ENCODE peak calls at places on chromosomes 4 and X, in eight cellular contexts. One of them, this sample, is unnamed.

GRCh38 chr4:38111717-38112116 is 151.5 kb downstream of the PTTG2 start:
- DNase-seq in AG10803: no peak
- DNase-seq in lung: no peak
- DNase-seq in AG04450: no peak
- DNase-seq in GM12865: peak; percentile 10
- DNase-seq in thoracic aorta: no peak
- DNase-seq in A549: no peak
- DNase-seq in AG09309: no peak
- DNase-seq in this sample: no peak

GRCh38 chrX:140713174-140713539 is 3.6 kb downstream of the LINC00632 start:
- DNase-seq in AG10803: no peak
- DNase-seq in lung: no peak
- DNase-seq in AG04450: no peak
- DNase-seq in GM12865: peak; percentile 39
- DNase-seq in thoracic aorta: no peak
- DNase-seq in A549: no peak
- DNase-seq in AG09309: no peak
- DNase-seq in this sample: no peak

GRCh38 chr4:64230709-64231310 is 178.4 kb downstream of the TECRL start:
- DNase-seq in AG10803: peak; percentile 1
- DNase-seq in lung: no peak
- DNase-seq in AG04450: no peak
- DNase-seq in GM12865: peak; percentile 1
- DNase-seq in thoracic aorta: no peak
- DNase-seq in A549: peak; percentile 14
- DNase-seq in AG09309: no peak
- DNase-seq in this sample: no peak

GRCh38 chr4:173257732-173258717 is 76.1 kb downstream of the HMGB2 start:
- DNase-seq in AG10803: peak; percentile 67
- DNase-seq in lung: peak; percentile 36
- DNase-seq in AG04450: peak; percentile 44
- DNase-seq in GM12865: peak; percentile 76
- DNase-seq in thoracic aorta: no peak
- DNase-seq in A549: peak; percentile 65
- DNase-seq in AG09309: peak; percentile 31
- DNase-seq in this sample: peak; percentile 48

GRCh38 chr4:176717237-176717636 is 75.5 kb downstream of the VEGFC start:
- DNase-seq in AG10803: no peak
- DNase-seq in lung: no peak
- DNase-seq in AG04450: no peak
- DNase-seq in GM12865: no peak
- DNase-seq in thoracic aorta: no peak
- DNase-seq in A549: no peak
- DNase-seq in AG09309: no peak
- DNase-seq in this sample: no peak

GRCh38 chr4:173167793-173168395 is 717 bp upstream of the GALNT7 start:
- DNase-seq in AG10803: no peak
- DNase-seq in lung: peak; percentile 38
- DNase-seq in AG04450: no peak
- DNase-seq in GM12865: peak; percentile 77
- DNase-seq in thoracic aorta: no peak
- DNase-seq in A549: peak; percentile 67
- DNase-seq in AG09309: no peak
- DNase-seq in this sample: peak; percentile 78

GRCh38 chr4:2482693-2483092 is 13.8 kb downstream of the RNF4 start:
- DNase-seq in AG10803: peak; percentile 39
- DNase-seq in lung: no peak
- DNase-seq in AG04450: no peak
- DNase-seq in GM12865: peak; percentile 86
- DNase-seq in thoracic aorta: no peak
- DNase-seq in A549: no peak
- DNase-seq in AG09309: no peak
- DNase-seq in this sample: no peak

GRCh38 chrX:120358687-120359086 is 3.2 kb upstream of the ATP1B4 start:
- DNase-seq in AG10803: peak; percentile 0
- DNase-seq in lung: no peak
- DNase-seq in AG04450: no peak
- DNase-seq in GM12865: no peak
- DNase-seq in thoracic aorta: no peak
- DNase-seq in A549: no peak
- DNase-seq in AG09309: peak; percentile 5
- DNase-seq in this sample: no peak

GRCh38 chr4:11073621-11074051 is 355.1 kb downstream of the HS3ST1 start:
- DNase-seq in AG10803: peak; percentile 9
- DNase-seq in lung: no peak
- DNase-seq in AG04450: no peak
- DNase-seq in GM12865: no peak
- DNase-seq in thoracic aorta: peak; percentile 43
- DNase-seq in A549: no peak
- DNase-seq in AG09309: no peak
- DNase-seq in this sample: no peak

GRCh38 chr4:176945314-176945713 is 152.6 kb upstream of the VEGFC start:
- DNase-seq in AG10803: peak; percentile 33
- DNase-seq in lung: no peak
- DNase-seq in AG04450: no peak
- DNase-seq in GM12865: no peak
- DNase-seq in thoracic aorta: no peak
- DNase-seq in A549: no peak
- DNase-seq in AG09309: no peak
- DNase-seq in this sample: no peak

GRCh38 chr4:156638332-156638731 is 333.3 kb downstream of the PDGFC start:
- DNase-seq in AG10803: peak; percentile 79
- DNase-seq in lung: no peak
- DNase-seq in AG04450: no peak
- DNase-seq in GM12865: no peak
- DNase-seq in thoracic aorta: no peak
- DNase-seq in A549: no peak
- DNase-seq in AG09309: no peak
- DNase-seq in this sample: no peak

GRCh38 chr4:36088542-36088941 is 155.8 kb downstream of the ARAP2 start:
- DNase-seq in AG10803: no peak
- DNase-seq in lung: no peak
- DNase-seq in AG04450: no peak
- DNase-seq in GM12865: no peak
- DNase-seq in thoracic aorta: no peak
- DNase-seq in A549: peak; percentile 1
- DNase-seq in AG09309: no peak
- DNase-seq in this sample: no peak

GRCh38 chrX:130975947-130976346 is 72.9 kb upstream of the ENOX2 start:
- DNase-seq in AG10803: peak; percentile 41
- DNase-seq in lung: no peak
- DNase-seq in AG04450: peak; percentile 0
- DNase-seq in GM12865: peak; percentile 23
- DNase-seq in thoracic aorta: no peak
- DNase-seq in A549: peak; percentile 57
- DNase-seq in AG09309: peak; percentile 5
- DNase-seq in this sample: peak; percentile 47

GRCh38 chrX:154657226-154657805 is 3.9 kb upstream of the CTAG2 start:
- DNase-seq in AG10803: no peak
- DNase-seq in lung: no peak
- DNase-seq in AG04450: no peak
- DNase-seq in GM12865: no peak
- DNase-seq in thoracic aorta: no peak
- DNase-seq in A549: no peak
- DNase-seq in AG09309: no peak
- DNase-seq in this sample: no peak

GRCh38 chr4:119394826-119395225 is 72.9 kb upstream of the FABP2 start:
- DNase-seq in AG10803: no peak
- DNase-seq in lung: no peak
- DNase-seq in AG04450: no peak
- DNase-seq in GM12865: no peak
- DNase-seq in thoracic aorta: no peak
- DNase-seq in A549: no peak
- DNase-seq in AG09309: no peak
- DNase-seq in this sample: no peak

GRCh38 chr4:76867880-76868655 is 29.9 kb downstream of the SOWAHB start:
- DNase-seq in AG10803: no peak
- DNase-seq in lung: no peak
- DNase-seq in AG04450: no peak
- DNase-seq in GM12865: no peak
- DNase-seq in thoracic aorta: no peak
- DNase-seq in A549: peak; percentile 12
- DNase-seq in AG09309: no peak
- DNase-seq in this sample: peak; percentile 79

GRCh38 chr4:85825937-85826678 is 351.2 kb downstream of the ARHGAP24 start:
- DNase-seq in AG10803: peak; percentile 82
- DNase-seq in lung: peak; percentile 48
- DNase-seq in AG04450: peak; percentile 33
- DNase-seq in GM12865: peak; percentile 41
- DNase-seq in thoracic aorta: no peak
- DNase-seq in A549: peak; percentile 61
- DNase-seq in AG09309: peak; percentile 57
- DNase-seq in this sample: no peak

GRCh38 chrX:138925330-138925729 is 213.8 kb upstream of the FGF13 start:
- DNase-seq in AG10803: peak; percentile 93
- DNase-seq in lung: no peak
- DNase-seq in AG04450: peak; percentile 46
- DNase-seq in GM12865: no peak
- DNase-seq in thoracic aorta: no peak
- DNase-seq in A549: peak; percentile 44
- DNase-seq in AG09309: peak; percentile 82
- DNase-seq in this sample: peak; percentile 69

DNA sequence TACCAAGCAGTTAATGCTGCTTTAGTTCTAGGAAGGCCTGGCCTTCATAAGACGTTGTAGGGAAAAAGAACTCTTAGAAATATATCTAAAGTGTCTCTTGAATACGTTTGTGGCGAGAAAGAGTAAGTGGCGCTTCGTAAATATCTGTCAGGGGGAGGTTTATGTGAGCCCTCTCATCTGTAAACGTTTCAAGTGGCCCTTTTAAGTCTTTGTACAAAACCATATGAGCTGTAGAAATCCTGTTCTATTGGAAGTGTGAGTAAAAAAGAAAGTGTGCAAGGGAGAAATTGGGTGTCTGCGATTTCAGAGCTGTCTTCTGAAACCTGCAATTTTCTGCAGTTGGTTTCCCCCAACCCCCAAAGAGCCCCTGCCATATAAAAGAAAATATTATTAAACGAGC is 8.6 kb upstream of the INTU start:
- DNase-seq in AG10803: no peak
- DNase-seq in lung: no peak
- DNase-seq in AG04450: no peak
- DNase-seq in GM12865: peak; percentile 14
- DNase-seq in thoracic aorta: no peak
- DNase-seq in A549: no peak
- DNase-seq in AG09309: no peak
- DNase-seq in this sample: no peak
- H3K4me3 ChIP-seq in AG10803: no peak overlapping the region
- H3K4me3 ChIP-seq in lung: no peak overlapping the region
- H3K4me3 ChIP-seq in AG04450: peak overlapping the region; percentile 18
- H3K4me3 ChIP-seq in GM12865: no peak overlapping the region
- H3K4me3 ChIP-seq in thoracic aorta: peak overlapping the region; percentile 89
- H3K4me3 ChIP-seq in A549: no peak overlapping the region
- H3K4me3 ChIP-seq in AG09309: no peak overlapping the region
- H3K4me3 ChIP-seq in this sample: peak overlapping the region; percentile 62

DNA sequence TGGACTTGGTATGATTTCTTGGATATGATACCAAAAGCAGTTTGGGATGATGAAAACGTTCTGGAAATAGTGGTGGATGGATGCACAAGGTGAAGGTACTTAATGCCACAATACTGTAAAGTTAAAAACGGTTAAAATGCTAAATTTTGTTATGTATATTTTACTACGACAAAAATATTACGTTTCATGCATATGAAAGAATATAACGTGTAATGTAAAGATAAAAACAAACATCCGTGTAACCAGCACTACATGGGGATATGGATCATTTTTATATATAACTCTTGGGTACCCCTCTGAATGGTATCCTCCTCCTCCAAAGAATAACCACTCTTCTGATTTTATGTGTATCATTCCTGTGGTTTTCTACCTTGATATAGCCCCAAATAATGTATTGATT is 862 bp upstream of the CENPU start:
- DNase-seq in AG10803: no peak
- DNase-seq in lung: no peak
- DNase-seq in AG04450: no peak
- DNase-seq in GM12865: no peak
- DNase-seq in thoracic aorta: no peak
- DNase-seq in A549: no peak
- DNase-seq in AG09309: no peak
- DNase-seq in this sample: no peak
- H3K4me3 ChIP-seq in AG10803: no peak overlapping the region
- H3K4me3 ChIP-seq in lung: no peak overlapping the region
- H3K4me3 ChIP-seq in AG04450: peak overlapping the region; percentile 83
- H3K4me3 ChIP-seq in GM12865: peak overlapping the region; percentile 82
- H3K4me3 ChIP-seq in thoracic aorta: peak overlapping the region; percentile 73
- H3K4me3 ChIP-seq in A549: peak overlapping the region; percentile 86
- H3K4me3 ChIP-seq in AG09309: no peak overlapping the region
- H3K4me3 ChIP-seq in this sample: peak overlapping the region; percentile 49

DNA sequence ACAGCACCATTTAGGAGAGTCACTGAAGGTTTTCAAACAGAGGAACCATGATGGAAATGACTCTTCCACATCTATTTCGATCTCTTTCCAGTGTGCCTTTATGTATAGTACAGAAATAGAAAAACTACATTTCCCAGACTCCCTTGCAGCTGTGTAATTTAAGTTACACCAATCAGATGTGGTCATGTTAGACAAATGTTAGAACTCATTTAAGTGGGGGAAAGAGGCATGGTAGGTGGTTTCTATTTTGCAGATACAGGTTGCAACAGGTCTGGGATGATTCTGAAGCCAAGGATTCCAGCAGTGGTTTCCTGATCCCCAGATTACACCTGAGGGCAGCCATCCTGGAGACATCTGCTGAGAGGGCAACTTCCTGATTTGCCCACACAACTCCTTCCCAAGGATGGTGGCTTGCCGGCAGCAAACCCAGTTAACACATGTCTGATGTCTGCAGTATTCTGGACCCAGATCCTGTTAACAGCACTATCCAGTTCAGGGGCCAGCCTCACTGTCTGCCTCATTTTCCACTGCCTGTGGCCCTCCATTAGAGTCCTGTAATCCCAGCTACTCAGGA is 38.7 kb upstream of the PDK3 start:
- DNase-seq in AG10803: no peak
- DNase-seq in lung: no peak
- DNase-seq in AG04450: no peak
- DNase-seq in GM12865: peak; percentile 5
- DNase-seq in thoracic aorta: no peak
- DNase-seq in A549: peak; percentile 2
- DNase-seq in AG09309: no peak
- DNase-seq in this sample: no peak
- H3K4me3 ChIP-seq in AG10803: no peak overlapping the region
- H3K4me3 ChIP-seq in lung: no peak overlapping the region
- H3K4me3 ChIP-seq in AG04450: no peak overlapping the region
- H3K4me3 ChIP-seq in GM12865: no peak overlapping the region
- H3K4me3 ChIP-seq in thoracic aorta: no peak overlapping the region
- H3K4me3 ChIP-seq in A549: no peak overlapping the region
- H3K4me3 ChIP-seq in AG09309: no peak overlapping the region
- H3K4me3 ChIP-seq in this sample: no peak overlapping the region

GRCh38 chr4:42676066-42676951 is 19.4 kb upstream of the ATP8A1 start:
- DNase-seq in AG10803: no peak
- DNase-seq in lung: no peak
- DNase-seq in AG04450: no peak
- DNase-seq in GM12865: no peak
- DNase-seq in thoracic aorta: no peak
- DNase-seq in A549: no peak
- DNase-seq in AG09309: no peak
- DNase-seq in this sample: no peak

GRCh38 chr4:42672359-42673083 is 15.6 kb upstream of the ATP8A1 start:
- DNase-seq in AG10803: no peak
- DNase-seq in lung: no peak
- DNase-seq in AG04450: no peak
- DNase-seq in GM12865: no peak
- DNase-seq in thoracic aorta: no peak
- DNase-seq in A549: no peak
- DNase-seq in AG09309: no peak
- DNase-seq in this sample: no peak

GRCh38 chr4:42673084-42673429 is 16.2 kb upstream of the ATP8A1 start:
- DNase-seq in AG10803: peak; percentile 8
- DNase-seq in lung: peak; percentile 79
- DNase-seq in AG04450: no peak
- DNase-seq in GM12865: no peak
- DNase-seq in thoracic aorta: peak; percentile 33
- DNase-seq in A549: no peak
- DNase-seq in AG09309: no peak
- DNase-seq in this sample: no peak

GRCh38 chr4:42671431-42672194 is 14.7 kb upstream of the ATP8A1 start:
- DNase-seq in AG10803: no peak
- DNase-seq in lung: no peak
- DNase-seq in AG04450: no peak
- DNase-seq in GM12865: peak; percentile 57
- DNase-seq in thoracic aorta: no peak
- DNase-seq in A549: no peak
- DNase-seq in AG09309: no peak
- DNase-seq in this sample: no peak
- H3K4me3 ChIP-seq in AG10803: no peak overlapping the region
- H3K4me3 ChIP-seq in lung: no peak overlapping the region
- H3K4me3 ChIP-seq in AG04450: no peak overlapping the region
- H3K4me3 ChIP-seq in GM12865: no peak overlapping the region
- H3K4me3 ChIP-seq in thoracic aorta: no peak overlapping the region
- H3K4me3 ChIP-seq in A549: no peak overlapping the region
- H3K4me3 ChIP-seq in AG09309: no peak overlapping the region
- H3K4me3 ChIP-seq in this sample: no peak overlapping the region

This sample was measured in PC-9.